ENCODE peak calls at places on chromosomes 12 and 14, in ten cellular contexts. V is prostate gland, K is endothelial cell of umbilical vein, N is HCT116, O is breast epithelium, U is HepG2, A is GM12878, R is transverse colon, E is H1, S is spleen. G is an unnamed sample.
A peak's percentile ranks its signal among the peaks of the same experiment; 100 is the strongest.

GRCh38 chr14:68958553-68958952 is 20.5 kb downstream of the ACTN1 start:
- DNase-seq in V (no peak), K (peak; percentile 89), N (no peak), O (no peak), U (no peak), A (no peak), R (no peak), E (no peak), S (no peak), G (no peak)

GRCh38 chr12:53102883-53103807 is at the start of gene SOAT2:
- DNase-seq in V (no peak), K (no peak), N (no peak), O (no peak), U (peak; percentile 72), A (peak; percentile 68), R (no peak), E (no peak), S (peak; percentile 85), G (no peak)

GRCh38 chr12:42234970-42235369 is 3.1 kb downstream of the YAF2 start:
- DNase-seq in V (no peak), K (no peak), N (no peak), O (no peak), U (peak; percentile 65), A (no peak), R (no peak), E (no peak), S (no peak), G (no peak)

GRCh38 chr14:26128931-26129674 is 468.7 kb downstream of the NOVA1 start:
- DNase-seq in V (no peak), K (peak; percentile 87), N (no peak), O (no peak), U (no peak), A (no peak), R (no peak), E (no peak), S (no peak), G (no peak)

GRCh38 chr12:103929051-103929908 is 930 bp upstream of the HSP90B1 start:
- DNase-seq in V (peak; percentile 90), K (peak; percentile 92), N (peak; percentile 78), O (peak; percentile 65), U (peak; percentile 87), A (peak; percentile 72), R (peak; percentile 83), E (peak; percentile 53), S (peak; percentile 96), G (peak; percentile 46)

GRCh38 chr12:13024151-13024946 is 19.8 kb upstream of the FAM234B start:
- DNase-seq in V (peak; percentile 47), K (peak; percentile 81), N (peak; percentile 28), O (no peak), U (peak; percentile 11), A (no peak), R (peak; percentile 33), E (no peak), S (no peak), G (no peak)

GRCh38 chr12:4287325-4288290 is 14.0 kb downstream of the CCND2 start:
- DNase-seq in V (no peak), K (no peak), N (no peak), O (no peak), U (no peak), A (no peak), R (no peak), E (no peak), S (no peak), G (no peak)

GRCh38 chr12:67367843-67368242 is 98.7 kb downstream of the CAND1 start:
- DNase-seq in V (no peak), K (no peak), N (no peak), O (no peak), U (no peak), A (no peak), R (no peak), E (no peak), S (no peak), G (no peak)

GRCh38 chr12:121388421-121388981 is 11.4 kb upstream of the RNF34 start:
- DNase-seq in V (no peak), K (peak; percentile 38), N (no peak), O (no peak), U (peak; percentile 66), A (no peak), R (no peak), E (no peak), S (no peak), G (no peak)

GRCh38 chr14:74919421-74920165 is 3.5 kb downstream of the RPS6KL1 start:
- DNase-seq in V (no peak), K (no peak), N (no peak), O (no peak), U (no peak), A (no peak), R (no peak), E (no peak), S (peak; percentile 43), G (no peak)

GRCh38 chr12:101243074-101243473 is 33.0 kb upstream of the SLC5A8 start:
- DNase-seq in V (no peak), K (no peak), N (no peak), O (no peak), U (no peak), A (no peak), R (no peak), E (no peak), S (no peak), G (no peak)

GRCh38 chr14:87690076-87690661 is 302.8 kb downstream of the GALC start:
- DNase-seq in V (no peak), K (no peak), N (no peak), O (no peak), U (no peak), A (no peak), R (no peak), E (no peak), S (no peak), G (no peak)

GRCh38 chr12:59078027-59078426 is 157.7 kb upstream of the LRIG3 start:
- DNase-seq in V (no peak), K (no peak), N (no peak), O (no peak), U (no peak), A (no peak), R (no peak), E (no peak), S (no peak), G (no peak)

GRCh38 chr12:110661337-110661972 is 27.5 kb downstream of the HVCN1 start:
- DNase-seq in V (no peak), K (no peak), N (no peak), O (peak; percentile 22), U (no peak), A (peak; percentile 92), R (peak; percentile 66), E (no peak), S (peak; percentile 87), G (peak; percentile 75)

GRCh38 chr12:12900786-12901157 is 9.4 kb downstream of the GPRC5A start:
- DNase-seq in V (no peak), K (no peak), N (no peak), O (no peak), U (no peak), A (no peak), R (no peak), E (no peak), S (no peak), G (no peak)

DNA sequence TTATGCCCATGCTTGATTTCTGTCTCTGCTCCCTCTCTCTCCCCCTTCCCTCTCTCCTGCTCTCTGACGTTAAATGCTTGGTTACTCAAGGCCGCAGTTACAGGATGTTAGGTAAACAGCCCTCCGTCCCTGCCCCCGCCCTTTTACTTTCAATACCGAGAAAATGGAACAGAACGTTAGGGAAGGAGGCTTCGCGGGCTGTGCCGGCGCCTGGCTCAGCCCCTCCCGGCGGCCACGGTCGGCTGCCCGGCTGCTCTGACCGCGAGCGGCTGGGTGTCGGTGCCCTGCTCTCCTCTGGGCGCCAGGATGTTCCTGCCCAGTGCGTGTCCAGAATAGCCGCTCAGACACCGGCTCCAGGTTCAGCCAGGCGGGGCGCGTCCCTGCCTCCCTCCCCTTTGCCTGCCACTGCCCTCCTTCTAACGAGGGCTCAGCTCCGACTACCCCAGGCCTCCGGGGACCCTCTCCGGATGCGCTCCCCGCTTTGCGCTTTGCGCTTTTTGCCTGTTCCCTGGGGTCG is 166.1 kb downstream of the ADCK1 start:
- DNase-seq in V (no peak), K (peak; percentile 5), N (no peak), O (no peak), U (peak; percentile 27), A (peak; percentile 8), R (no peak), E (peak; percentile 10), S (peak; percentile 76), G (peak; percentile 40)
- TF ChIP-seq POLR2A in V (no peak), K (no peak), N (no peak), O (no peak), U (no peak), A (no peak), R (no peak), E (no peak), S (no peak), G (no peak)

DNA sequence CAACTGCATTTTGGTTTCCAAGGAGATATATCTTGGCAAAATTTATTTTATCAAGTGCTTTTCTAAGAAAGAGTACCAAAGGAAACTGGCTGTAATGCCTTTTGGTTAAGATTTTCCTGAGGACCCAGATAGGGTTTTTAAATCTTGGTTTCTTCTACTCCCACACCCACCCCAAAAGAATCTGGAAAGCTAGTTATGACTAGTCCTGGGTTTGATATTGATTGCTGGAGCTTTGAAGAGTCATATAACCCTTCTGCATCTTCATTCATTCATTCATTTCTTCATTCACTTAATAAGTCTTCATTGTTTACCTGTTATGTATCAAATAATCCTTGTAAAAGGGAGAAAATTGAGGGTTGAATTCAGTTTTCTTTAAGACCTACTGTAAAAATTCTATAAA is 425.2 kb downstream of the PCNX1 start:
- DNase-seq in V (no peak), K (no peak), N (no peak), O (no peak), U (no peak), A (no peak), R (no peak), E (no peak), S (no peak), G (no peak)
- TF ChIP-seq POLR2AphosphoS5 in V (no peak), K (no peak), N (no peak), O (no peak), U (no peak), A (no peak), R (no peak), E (no peak), S (no peak), G (no peak)

DNA sequence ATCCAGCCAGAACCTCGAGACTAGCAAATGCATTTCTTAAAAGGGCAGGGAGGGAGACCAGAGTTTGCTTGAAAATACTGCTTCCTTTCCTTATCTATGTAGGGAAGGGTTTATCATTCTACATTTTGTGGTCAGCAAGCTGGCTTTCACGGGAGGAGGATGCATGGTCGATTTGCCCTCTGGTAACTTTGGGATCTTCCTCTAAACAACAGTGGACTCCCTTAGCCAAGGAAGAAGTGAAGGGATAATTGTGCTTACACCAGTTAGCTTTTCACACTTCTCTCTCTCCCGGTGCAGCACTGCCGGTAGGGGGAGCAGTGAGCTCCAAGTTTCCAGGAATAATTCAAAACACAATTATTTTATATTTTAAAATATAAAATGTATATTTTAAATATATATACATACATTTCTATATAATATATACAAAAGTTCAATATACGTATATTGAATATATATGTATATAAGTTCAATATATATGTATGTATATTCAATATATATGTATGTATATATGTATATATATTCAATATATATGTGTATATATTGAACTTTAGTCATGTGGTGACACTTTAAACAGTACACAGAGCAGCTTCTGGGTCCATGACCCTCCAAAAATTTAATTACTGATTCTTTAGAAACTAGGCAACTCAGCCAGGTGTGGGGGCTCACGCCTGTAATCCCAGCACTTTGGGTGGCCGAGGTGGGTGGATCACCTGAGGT is 4.5 kb upstream of the ACACB start:
- DNase-seq in V (peak; percentile 51), K (peak; percentile 80), N (peak; percentile 24), O (peak; percentile 61), U (peak; percentile 45), A (no peak), R (peak; percentile 82), E (no peak), S (peak; percentile 79), G (no peak)
- TF ChIP-seq POLR2A in V (no peak), K (no peak), N (no peak), O (no peak), U (no peak), A (no peak), R (no peak), E (no peak), S (no peak), G (no peak)

GRCh38 chr12:120228291-120229070 is 27.6 kb upstream of the RPLP0 start:
- DNase-seq in V (peak; percentile 81), K (peak; percentile 80), N (no peak), O (peak; percentile 75), U (peak; percentile 91), A (peak; percentile 49), R (peak; percentile 94), E (peak; percentile 90), S (peak; percentile 96), G (peak; percentile 91)
- TF ChIP-seq POLR2AphosphoS5 in V (peak; percentile 73), K (peak; percentile 17), N (peak; percentile 4), O (peak; percentile 78), U (peak; percentile 69), A (no peak), R (peak; percentile 62), E (peak; percentile 95), S (peak; percentile 83), G (no peak)